ENCODE peak calls at places on chromosomes 4 and X, in nine cellular contexts. K is HCEC 1CT, I is T-helper 2 cell, U is hypothalamus, O is cardiac fibroblast, B is tibial artery, Q is NCI-H774, F is MV-4-11, X is renal cortical epithelial cell. R is an unnamed sample.

GRCh38 chr4:133150643-133151300 is 1.7 kb downstream of the PCDH10 start:
- DNase-seq in I (no peak), U (peak), B (peak), X (no peak), O (no peak), Q (no peak), F (no peak), K (no peak), R (peak)

GRCh38 chrX:68895339-68896250 is 66.8 kb downstream of the EFNB1 start:
- DNase-seq in X (peak), K (no peak), F (no peak), I (no peak), U (peak), Q (no peak), B (peak), O (peak), R (peak)

GRCh38 chr4:4334798-4335520 is 44.9 kb downstream of the ZBTB49 start:
- DNase-seq in B (no peak), O (peak), K (peak), U (peak), I (peak), F (peak), X (peak), Q (peak), R (peak)

GRCh38 chr4:7198440-7199128 is 6.2 kb downstream of the SORCS2 start:
- DNase-seq in K (no peak), X (no peak), Q (no peak), O (no peak), F (no peak), I (no peak), B (peak), U (no peak), R (no peak)

GRCh38 chr4:52312722-52313121 is 261.6 kb downstream of the SPATA18 start:
- DNase-seq in Q (no peak), K (no peak), I (no peak), X (peak), O (no peak), F (no peak), U (no peak), B (no peak), R (no peak)

GRCh38 chr4:141571368-141571767 is 65.0 kb upstream of the IL15 start:
- DNase-seq in U (no peak), B (no peak), K (peak), O (peak), I (no peak), X (peak), Q (no peak), F (no peak), R (peak)

GRCh38 chr4:19945979-19946380 is 305.7 kb upstream of the SLIT2 start:
- DNase-seq in O (peak), Q (no peak), I (no peak), B (no peak), U (no peak), F (peak), K (peak), X (peak), R (peak)

GRCh38 chr4:28225005-28225404 is 1364.4 kb downstream of the STIM2 start:
- DNase-seq in O (peak), X (peak), F (no peak), K (peak), I (no peak), B (no peak), U (peak), Q (peak), R (peak)

GRCh38 chr4:186134254-186134653 is 29.8 kb downstream of the FAM149A start:
- DNase-seq in X (no peak), O (no peak), B (no peak), K (no peak), I (no peak), Q (no peak), U (no peak), F (peak), R (no peak)

GRCh38 chr4:26284536-26284935 is 36.3 kb upstream of the RBPJ start:
- DNase-seq in O (no peak), K (no peak), Q (no peak), F (no peak), X (peak), B (no peak), U (no peak), I (no peak), R (no peak)

GRCh38 chrX:63330681-63331080 is 20.5 kb downstream of the SPIN4 start:
- DNase-seq in B (no peak), U (no peak), O (peak), Q (no peak), I (no peak), X (peak), K (no peak), F (peak), R (no peak)

GRCh38 chr4:152972821-152973613 is 36.9 kb downstream of the FHDC1 start:
- DNase-seq in I (no peak), F (no peak), X (peak), O (peak), K (peak), Q (no peak), B (peak), U (no peak), R (peak)

GRCh38 chrX:3231766-3232165 is 114.7 kb downstream of the MXRA5 start:
- DNase-seq in I (no peak), B (no peak), X (no peak), U (no peak), K (no peak), O (no peak), F (peak), Q (no peak), R (no peak)

GRCh38 chrX:109475174-109475891 is 6.6 kb downstream of the GUCY2F start:
- DNase-seq in F (peak), Q (peak), U (peak), X (peak), B (no peak), K (peak), I (no peak), O (peak), R (peak)

GRCh38 chr4:183554346-183554686 is 49.5 kb downstream of the ING2 start:
- DNase-seq in O (no peak), U (no peak), Q (no peak), B (no peak), K (no peak), X (no peak), I (no peak), F (no peak), R (no peak)

GRCh38 chr4:10256203-10256602 is 139.6 kb upstream of the WDR1 start:
- DNase-seq in Q (no peak), K (no peak), U (no peak), O (no peak), B (no peak), X (no peak), F (no peak), I (no peak), R (no peak)

GRCh38 chr4:177308842-177309524 is 691 bp upstream of the NEIL3 start:
- DNase-seq in F (peak), X (no peak), K (no peak), Q (no peak), U (no peak), B (no peak), O (no peak), I (no peak), R (no peak)

GRCh38 chrX:13699183-13699826 is 10.4 kb downstream of the RAB9A start:
- DNase-seq in I (no peak), K (peak), Q (peak), F (no peak), X (no peak), U (no peak), O (peak), B (no peak), R (peak)

GRCh38 chrX:16712116-16712824 is at the start of gene CTPS2:
- DNase-seq in U (peak), K (peak), I (peak), Q (peak), X (peak), O (peak), F (peak), B (peak), R (peak)

R was measured in dermis blood vessel endothelial cell.